ENCODE peak calls at places on chromosomes 1 and 21, in five cellular contexts. Z is psoas muscle, K is brain microvascular endothelial cell, S is endodermal cell, Y is stomach. N is an unnamed sample.

GRCh38 chr1:181327796-181328195 is 155.5 kb upstream of the CACNA1E start:
- DNase-seq in K (no peak), S (no peak), Y (no peak), Z (no peak), N (no peak)

GRCh38 chr1:196344462-196344861 is 263.8 kb downstream of the KCNT2 start:
- DNase-seq in S (no peak), Z (no peak), K (no peak), Y (no peak), N (no peak)

GRCh38 chr1:161260346-161260745 is 1.8 kb downstream of the PCP4L1 start:
- DNase-seq in S (no peak), K (no peak), Y (no peak), Z (no peak), N (no peak)

GRCh38 chr21:17491716-17492414 is 21.0 kb upstream of the CXADR start:
- DNase-seq in Y (no peak), Z (no peak), K (peak; percentile 98), S (no peak), N (no peak)

GRCh38 chr1:6329851-6330250 is 63.7 kb downstream of the ACOT7 start:
- DNase-seq in K (no peak), Y (no peak), Z (no peak), S (no peak), N (no peak)

GRCh38 chr1:106831511-106831910 is 225.0 kb upstream of the PRMT6 start:
- DNase-seq in Y (no peak), K (no peak), S (no peak), Z (no peak), N (no peak)

GRCh38 chr1:236175642-236176336 is 33.5 kb downstream of the GPR137B start:
- DNase-seq in Y (no peak), K (no peak), S (no peak), Z (no peak), N (peak; percentile 16)

GRCh38 chr1:8970870-8971337 is 25.2 kb downstream of the CA6 start:
- DNase-seq in S (no peak), K (no peak), Z (no peak), Y (no peak), N (no peak)

GRCh38 chr1:235832011-235832410 is 34.7 kb downstream of the LYST start:
- DNase-seq in K (no peak), Z (no peak), Y (no peak), S (no peak), N (no peak)

GRCh38 chr1:181364801-181365200 is 118.5 kb upstream of the CACNA1E start:
- DNase-seq in S (no peak), K (no peak), Y (no peak), Z (no peak), N (no peak)

GRCh38 chr1:200027264-200027823 is at the start of gene NR5A2:
- DNase-seq in K (no peak), S (no peak), Y (no peak), Z (no peak), N (no peak)

GRCh38 chr1:207845109-207845508 is 65.8 kb downstream of the CD34 start:
- DNase-seq in S (peak; percentile 10), Z (no peak), Y (no peak), K (no peak), N (no peak)

GRCh38 chr1:230268371-230269170 is 157.6 kb downstream of the PGBD5 start:
- DNase-seq in S (peak; percentile 80), Y (no peak), K (peak; percentile 59), Z (peak; percentile 72), N (peak; percentile 49)

GRCh38 chr1:215114154-215114933 is 31.8 kb downstream of the KCNK2 start:
- DNase-seq in S (no peak), Y (no peak), K (peak; percentile 71), Z (no peak), N (no peak)

GRCh38 chr1:210342986-210343780 is 14.5 kb downstream of the HHAT start:
- DNase-seq in Z (no peak), K (no peak), Y (no peak), S (peak; percentile 38), N (no peak)

GRCh38 chr1:58799080-58799479 is 15.2 kb upstream of the JUN start:
- DNase-seq in K (no peak), S (no peak), Z (no peak), Y (no peak), N (no peak)

GRCh38 chr1:25447547-25447946 is 16.9 kb downstream of the MACO1 start:
- DNase-seq in S (no peak), K (no peak), Y (no peak), Z (no peak), N (no peak)

GRCh38 chr1:43563779-43564616 is 33.3 kb downstream of the PTPRF start:
- DNase-seq in Y (no peak), S (no peak), K (no peak), Z (no peak), N (no peak)

GRCh38 chr1:75092141-75092540 is 42.0 kb upstream of the LHX8 start:
- DNase-seq in S (peak; percentile 60), K (no peak), Y (no peak), Z (no peak), N (no peak)

GRCh38 chr1:228903573-228904122 is 168.4 kb downstream of the RHOU start:
- DNase-seq in K (peak; percentile 14), S (peak; percentile 40), Z (no peak), Y (no peak), N (no peak)
- TF ChIP-seq CTCF in K (no peak), S (no peak), Z (no peak), Y (no peak), N (no peak)

DNA sequence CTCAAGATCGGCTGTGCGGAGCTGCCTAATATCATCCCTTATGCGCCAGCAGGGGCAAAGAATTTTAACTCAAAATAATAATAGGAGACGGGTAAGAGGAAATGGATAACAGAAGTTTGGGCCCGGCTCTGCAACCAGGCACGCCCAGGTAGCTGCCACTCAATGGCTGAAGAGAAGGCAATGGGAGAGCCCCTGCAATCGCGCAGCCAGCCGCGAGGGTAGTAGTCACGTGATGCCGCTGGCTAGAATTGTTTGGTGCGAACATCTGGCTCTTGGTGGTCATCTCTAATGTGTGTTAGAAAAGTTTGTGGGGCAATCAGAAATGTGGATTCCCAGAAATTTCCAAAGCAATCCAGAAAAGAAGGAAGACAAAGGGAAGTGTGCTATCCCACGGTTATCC is 12.3 kb downstream of the BARHL2 start:
- DNase-seq in Y (no peak), S (peak; percentile 71), Z (no peak), K (no peak), N (no peak)
- H3K27me3 ChIP-seq in Y (peaks cover 95% of the 10 kb centered on the region), S (peaks cover 83% of the 10 kb centered on the region), Z (peaks cover 95% of the 10 kb centered on the region), K (peaks cover 47% of the 10 kb centered on the region), N (peaks cover 88% of the 10 kb centered on the region)

GRCh38 chr1:217431395-217431794 is 199.5 kb downstream of the GPATCH2 start:
- DNase-seq in K (no peak), Y (no peak), S (no peak), Z (no peak), N (no peak)
- TF ChIP-seq CTCF in K (peak; percentile 23), Y (no peak), S (no peak), Z (no peak), N (no peak)

GRCh38 chr21:36692844-36693143 is 6.1 kb upstream of the SIM2 start:
- DNase-seq in Y (no peak), S (no peak), K (no peak), Z (no peak), N (no peak)
- H3K27me3 ChIP-seq in Y (peaks cover 96% of the 10 kb centered on the region), S (peaks cover 100% of the 10 kb centered on the region), K (peaks cover 85% of the 10 kb centered on the region), Z (peaks cover 86% of the 10 kb centered on the region), N (peaks cover 100% of the 10 kb centered on the region)

GRCh38 chr1:56225964-56226594 is 353.3 kb downstream of the PLPP3 start:
- DNase-seq in Y (no peak), K (no peak), S (no peak), Z (no peak), N (no peak)

GRCh38 chr1:56223962-56224361 is 355.4 kb downstream of the PLPP3 start:
- DNase-seq in S (no peak), Y (no peak), Z (no peak), K (no peak), N (no peak)

GRCh38 chr1:56229183-56229582 is 350.2 kb downstream of the PLPP3 start:
- DNase-seq in Y (no peak), S (peak; percentile 49), Z (no peak), K (no peak), N (no peak)
- TF ChIP-seq CTCF in Y (no peak), S (no peak), Z (no peak), K (no peak), N (no peak)

GRCh38 chr1:197911857-197912696 is 5.1 kb upstream of the LHX9 start:
- DNase-seq in Y (no peak), Z (no peak), K (no peak), S (peak; percentile 78), N (no peak)
- H3K27me3 ChIP-seq in Y (peaks cover 100% of the 10 kb centered on the region), Z (peaks cover 96% of the 10 kb centered on the region), K (peaks cover 98% of the 10 kb centered on the region), S (peaks cover 100% of the 10 kb centered on the region), N (peaks cover 94% of the 10 kb centered on the region)

GRCh38 chr1:32364836-32365235 is 2.5 kb downstream of the TSSK3 start:
- DNase-seq in S (no peak), Z (no peak), K (no peak), Y (no peak), N (no peak)

GRCh38 chr1:32363713-32364112 is 1.4 kb downstream of the TSSK3 start:
- DNase-seq in Z (peak; percentile 78), Y (no peak), S (no peak), K (no peak), N (peak; percentile 75)

GRCh38 chr1:32362474-32363313 is at the start of the genes FAM229A and TSSK3:
- DNase-seq in Y (no peak), Z (no peak), K (no peak), S (peak; percentile 65), N (no peak)

GRCh38 chr1:32361308-32361673 is 994 bp downstream of the FAM229A start:
- DNase-seq in K (no peak), Y (no peak), S (no peak), Z (peak; percentile 64), N (no peak)

DNA sequence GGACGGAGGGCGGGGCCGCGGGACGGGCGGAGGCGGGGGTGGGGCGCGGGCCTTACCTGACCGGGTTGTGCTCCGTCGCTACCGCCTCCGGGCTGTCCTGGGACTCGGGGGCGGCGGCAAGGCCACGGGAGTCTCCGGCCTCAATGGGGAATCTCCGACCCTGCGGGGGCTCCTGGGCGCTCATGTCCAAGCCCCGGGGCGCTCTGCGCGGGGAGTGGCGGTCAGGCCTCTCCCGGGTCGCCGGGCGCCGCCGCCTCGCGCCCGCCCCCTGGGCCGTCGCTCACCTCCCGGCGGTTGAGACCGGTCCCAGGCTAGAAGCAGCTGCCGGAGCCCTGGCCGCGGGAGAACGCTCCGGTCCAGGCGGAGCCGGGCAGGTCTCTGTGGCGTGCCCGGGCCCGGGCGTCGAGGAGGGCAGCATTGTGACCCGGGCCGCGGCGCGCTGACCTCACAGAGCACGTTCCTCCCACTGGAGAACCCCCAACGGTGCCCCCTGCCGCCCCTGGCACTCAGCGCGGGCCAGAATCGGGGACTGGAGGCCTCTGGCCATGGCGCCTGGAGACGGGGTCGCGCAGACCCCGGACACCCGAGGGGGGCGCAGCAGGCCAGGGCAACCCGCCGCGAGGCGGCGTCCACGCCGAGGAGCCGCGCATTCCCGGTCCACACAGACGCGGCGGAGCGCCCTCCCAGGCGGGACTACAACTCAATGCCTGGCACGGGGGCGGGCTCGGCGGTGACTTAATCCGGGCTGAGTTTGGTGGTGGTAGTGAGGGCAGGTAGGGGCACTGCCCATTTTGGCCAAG is 411 bp downstream of the FAM229A start:
- DNase-seq in S (peak; percentile 83), Y (peak; percentile 49), K (peak; percentile 20), Z (peak; percentile 78), N (peak; percentile 78)
- TF ChIP-seq CTCF in S (peak; percentile 57), Y (peak; percentile 36), K (peak; percentile 23), Z (peak; percentile 31), N (peak; percentile 45)

GRCh38 chr1:7437036-7437435 is 334.1 kb upstream of the VAMP3 start:
- DNase-seq in S (no peak), Y (no peak), K (no peak), Z (no peak), N (no peak)
- H3K27me3 ChIP-seq in S (no peaks in the 10 kb centered on the region), Y (no peaks in the 10 kb centered on the region), K (no peaks in the 10 kb centered on the region), Z (no peaks in the 10 kb centered on the region), N (no peaks in the 10 kb centered on the region)

GRCh38 chr1:204283711-204284651 is 70.2 kb upstream of the GOLT1A start:
- DNase-seq in K (no peak), S (no peak), Z (no peak), Y (peak; percentile 59), N (no peak)
- TF ChIP-seq CTCF in K (no peak), S (no peak), Z (no peak), Y (no peak), N (no peak)

N was measured in upper lobe of right lung.